ENCODE peak calls at places on chromosome 22, in five cellular contexts. Z is lower leg skin, I is HFF-Myc, N is brain microvascular endothelial cell, F is heart left ventricle. Y is an unnamed sample.

GRCh38 chr22:37623075-37624016 is 14.7 kb downstream of the GGA1 start:
- DNase-seq in N (no peak), I (no peak), Z (no peak), F (peak; percentile 61), Y (no peak)

GRCh38 chr22:25749420-25750169 is 7.6 kb downstream of the MYO18B start:
- DNase-seq in I (no peak), F (no peak), Z (no peak), N (no peak), Y (no peak)

GRCh38 chr22:50697667-50698506 is 25.3 kb downstream of the SHANK3 start:
- DNase-seq in F (no peak), I (no peak), Z (no peak), N (no peak), Y (no peak)

GRCh38 chr22:24390156-24390555 is 37.2 kb upstream of the ADORA2A start:
- DNase-seq in N (no peak), I (no peak), F (no peak), Z (no peak), Y (no peak)

GRCh38 chr22:45163074-45163416 is 680 bp upstream of the NUP50 start:
- DNase-seq in I (no peak), F (no peak), N (no peak), Z (no peak), Y (no peak)

GRCh38 chr22:27715078-27715477 is 86.5 kb downstream of the MN1 start:
- DNase-seq in F (no peak), N (no peak), I (no peak), Z (no peak), Y (no peak)

GRCh38 chr22:49621601-49622210 is 206.0 kb downstream of the BRD1 start:
- DNase-seq in N (no peak), F (no peak), Z (no peak), I (no peak), Y (no peak)

GRCh38 chr22:31876156-31877035 is 67.9 kb upstream of the YWHAH start:
- DNase-seq in F (no peak), I (peak; percentile 67), Z (no peak), N (no peak), Y (no peak)

GRCh38 chr22:44572414-44573207 is 74.6 kb upstream of the RTL6 start:
- DNase-seq in N (no peak), I (no peak), Z (no peak), F (no peak), Y (no peak)

GRCh38 chr22:29197096-29197495 is 8.6 kb upstream of the EMID1 start:
- DNase-seq in Z (no peak), I (no peak), F (no peak), N (no peak), Y (no peak)

GRCh38 chr22:37472418-37473006 is 13.7 kb downstream of the MFNG start:
- DNase-seq in Z (no peak), I (no peak), N (no peak), F (no peak), Y (no peak)

GRCh38 chr22:46649176-46650077 is 29.2 kb downstream of the GRAMD4 start:
- DNase-seq in F (peak; percentile 72), I (no peak), Z (no peak), N (peak; percentile 15), Y (no peak)

GRCh38 chr22:36471341-36471821 is 10.1 kb downstream of the TXN2 start:
- DNase-seq in Z (no peak), N (peak; percentile 59), F (no peak), I (no peak), Y (no peak)

GRCh38 chr22:48261048-48261621 is 1498.7 kb downstream of the TBC1D22A start:
- DNase-seq in Z (no peak), N (no peak), I (no peak), F (no peak), Y (no peak)

GRCh38 chr22:48259991-48260670 is 1497.7 kb downstream of the TBC1D22A start:
- DNase-seq in Z (no peak), F (no peak), N (no peak), I (no peak), Y (no peak)

GRCh38 chr22:48262596-48263430 is 1500.4 kb downstream of the TBC1D22A start:
- DNase-seq in I (no peak), F (no peak), N (no peak), Z (no peak), Y (no peak)

GRCh38 chr22:48263431-48263765 is 1500.9 kb downstream of the TBC1D22A start:
- DNase-seq in N (no peak), F (no peak), I (no peak), Z (no peak), Y (no peak)

GRCh38 chr22:48261706-48262105 is 1499.3 kb downstream of the TBC1D22A start:
- DNase-seq in I (no peak), Z (no peak), F (no peak), N (no peak), Y (no peak)
- TF ChIP-seq CTCF in I (no peak), Z (no peak), F (no peak), N (no peak), Y (no peak)

GRCh38 chr22:19853879-19854777 is 546 bp downstream of the GNB1L start:
- DNase-seq in I (no peak), N (no peak), Z (peak; percentile 25), F (peak; percentile 20), Y (no peak)

GRCh38 chr22:19857382-19857781 is 2.7 kb upstream of the GNB1L start:
- DNase-seq in Z (no peak), I (no peak), N (no peak), F (no peak), Y (no peak)

GRCh38 chr22:19855504-19856409 is 1.1 kb upstream of the GNB1L start:
- DNase-seq in Z (peak; percentile 36), I (no peak), F (peak; percentile 35), N (no peak), Y (no peak)

GRCh38 chr22:19853058-19853878 is 1.4 kb downstream of the GNB1L start:
- DNase-seq in I (no peak), Z (peak; percentile 14), F (peak; percentile 17), N (no peak), Y (no peak)

DNA sequence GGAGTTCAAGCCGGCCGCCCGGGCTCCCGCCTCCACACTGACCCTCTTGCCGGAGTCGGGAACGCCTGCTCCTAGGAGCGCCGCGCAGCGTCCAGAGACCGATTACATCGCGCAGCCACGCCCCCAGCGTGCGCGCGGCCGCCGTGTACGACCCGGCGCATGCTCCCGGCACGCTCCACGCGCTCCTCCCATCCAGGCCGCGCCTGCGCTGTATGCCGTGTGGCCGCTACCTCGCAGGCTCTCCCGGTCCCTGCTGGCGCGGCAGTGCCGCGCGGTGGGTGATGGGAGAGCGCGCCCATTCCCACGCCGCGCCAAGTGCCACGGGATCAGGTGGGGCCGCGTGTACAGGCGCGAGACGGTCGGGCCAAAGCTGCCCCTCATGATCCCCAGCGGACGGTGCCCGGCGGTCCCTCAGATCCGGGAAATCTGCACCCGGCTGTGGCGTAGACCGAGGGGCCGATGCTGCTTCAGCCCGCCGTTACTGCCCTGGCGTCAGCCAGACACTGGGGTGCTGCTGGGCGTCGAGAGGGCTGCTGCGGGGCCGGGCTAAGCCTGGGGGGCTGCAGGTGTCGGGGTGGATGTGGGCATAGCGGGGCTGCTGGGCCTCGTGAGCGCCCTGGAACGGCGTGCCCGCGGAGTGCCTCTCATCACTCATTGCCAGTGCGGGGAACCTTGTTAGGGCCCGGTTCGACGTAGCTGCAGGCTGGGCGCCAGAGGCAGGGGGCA is at the start of the genes GNB1L and RTL10:
- DNase-seq in F (peak; percentile 98), N (peak; percentile 93), I (peak; percentile 83), Z (peak; percentile 94), Y (peak; percentile 85)
- TF ChIP-seq CTCF in F (no peak), N (no peak), I (no peak), Z (no peak), Y (peak; percentile 10)

GRCh38 chr22:40635008-40635939 is 1.2 kb downstream of the MRTFA start:
- DNase-seq in N (no peak), I (no peak), Z (no peak), F (peak; percentile 40), Y (no peak)

GRCh38 chr22:40635940-40636379 is 559 bp downstream of the MRTFA start:
- DNase-seq in I (no peak), F (no peak), N (no peak), Z (no peak), Y (no peak)

GRCh38 chr22:40636380-40637180 is at the start of gene MRTFA:
- DNase-seq in F (peak; percentile 100), N (peak; percentile 100), I (peak; percentile 99), Z (peak; percentile 100), Y (peak; percentile 98)

GRCh38 chr22:40637181-40638150 is 947 bp upstream of the MRTFA start:
- DNase-seq in N (no peak), I (no peak), F (peak; percentile 45), Z (no peak), Y (no peak)

DNA sequence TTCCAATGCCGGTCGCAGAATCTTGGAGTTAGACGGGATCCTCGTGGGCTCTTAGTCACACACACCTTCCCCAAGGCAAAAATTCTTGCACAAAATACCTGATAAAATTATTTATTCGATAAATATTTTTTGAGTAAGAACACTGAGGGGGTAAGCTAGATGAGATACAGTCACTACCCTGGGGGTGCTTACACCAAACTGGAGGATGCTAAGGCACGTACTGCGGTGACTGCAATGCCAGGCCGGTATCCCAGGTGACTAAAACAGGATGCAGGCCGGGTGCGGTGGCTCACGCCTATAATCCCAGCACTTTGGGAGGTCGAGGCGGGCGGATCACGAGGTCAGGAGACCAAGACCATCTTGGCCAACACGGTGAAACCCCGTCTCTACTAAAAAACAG is 1.7 kb upstream of the MRTFA start:
- DNase-seq in I (no peak), F (no peak), Z (no peak), N (no peak), Y (no peak)
- TF ChIP-seq CTCF in I (no peak), F (no peak), Z (no peak), N (no peak), Y (no peak)

GRCh38 chr22:35473971-35474370 is 66.7 kb upstream of the RASD2 start:
- DNase-seq in Z (no peak), N (no peak), I (no peak), F (no peak), Y (no peak)

GRCh38 chr22:35475545-35475944 is 65.1 kb upstream of the RASD2 start:
- DNase-seq in F (no peak), Z (no peak), I (no peak), N (no peak), Y (no peak)

GRCh38 chr22:35472488-35472887 is 68.1 kb upstream of the RASD2 start:
- DNase-seq in N (no peak), Z (no peak), F (no peak), I (no peak), Y (no peak)

GRCh38 chr22:35467788-35468187 is 67.8 kb downstream of the MCM5 start:
- DNase-seq in I (no peak), F (peak; percentile 74), N (no peak), Z (peak; percentile 62), Y (no peak)

DNA sequence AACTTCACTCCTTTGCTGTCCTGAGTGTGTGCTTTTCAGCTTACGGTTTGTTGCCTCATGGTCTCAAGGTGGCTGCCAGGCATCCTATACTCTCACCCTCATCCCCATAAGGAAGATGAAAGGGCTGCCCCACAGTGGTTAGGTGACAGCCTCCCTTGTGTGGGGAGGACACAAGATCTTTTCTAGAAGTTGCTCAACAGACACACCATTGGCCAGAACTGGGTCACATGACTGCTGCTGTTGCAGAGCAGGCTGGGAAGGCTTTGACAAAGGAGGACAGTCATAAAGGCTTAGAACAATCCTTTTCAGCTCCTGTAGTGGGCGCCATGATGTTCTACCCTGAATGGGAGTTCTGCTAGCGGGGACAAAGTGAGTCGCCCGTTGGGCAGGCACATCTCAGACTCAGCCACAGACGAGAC is 69.7 kb upstream of the RASD2 start:
- DNase-seq in N (peak; percentile 47), Z (no peak), F (no peak), I (no peak), Y (no peak)
- TF ChIP-seq CTCF in N (peak; percentile 50), Z (no peak), F (no peak), I (peak; percentile 10), Y (no peak)